ENCODE peak calls at places on chromosomes 4 and X, in nine cellular contexts. T, Y, A, N, W, G, X, E and J are unnamed samples.

GRCh38 chrX:143642426-143642825 is 6.5 kb upstream of the SLITRK4 start:
- DNase-seq in E (peak; percentile 50), G (no peak), N (no peak), W (no peak), Y (peak; percentile 22), X (no peak), A (no peak), T (no peak), J (no peak)

GRCh38 chr4:73257995-73258667 is 467 bp downstream of the ANKRD17 start:
- DNase-seq in E (no peak), G (peak; percentile 21), W (peak; percentile 5), T (peak; percentile 52), A (no peak), N (peak; percentile 27), Y (no peak), X (peak; percentile 29), J (no peak)

GRCh38 chr4:184143770-184144564 is 73.7 kb downstream of the ENPP6 start:
- DNase-seq in W (no peak), T (no peak), X (no peak), A (no peak), Y (no peak), G (no peak), N (no peak), E (no peak), J (no peak)

GRCh38 chr4:5921578-5921977 is 28.7 kb upstream of the CRMP1 start:
- DNase-seq in G (no peak), W (no peak), N (no peak), X (no peak), E (no peak), Y (no peak), A (no peak), T (no peak), J (no peak)

GRCh38 chr4:112327950-112328349 is 30.8 kb downstream of the ALPK1 start:
- DNase-seq in N (peak; percentile 78), G (peak; percentile 12), X (peak; percentile 79), T (peak; percentile 35), A (no peak), W (peak; percentile 18), Y (peak; percentile 46), E (peak; percentile 68), J (no peak)

GRCh38 chr4:79198886-79199591 is 126.8 kb downstream of the NAA11 start:
- DNase-seq in T (peak; percentile 14), Y (no peak), G (no peak), W (no peak), E (peak; percentile 30), A (no peak), N (no peak), X (no peak), J (no peak)

GRCh38 chr4:150139297-150139696 is 61.1 kb downstream of the DCLK2 start:
- DNase-seq in Y (no peak), X (no peak), A (no peak), G (no peak), T (peak; percentile 85), E (peak; percentile 24), N (no peak), W (no peak), J (no peak)

GRCh38 chrX:8820910-8821527 is 19.8 kb upstream of the FAM9A start:
- DNase-seq in T (peak; percentile 11), X (no peak), A (no peak), W (no peak), G (no peak), E (peak; percentile 7), Y (no peak), N (no peak), J (no peak)

GRCh38 chr4:56477192-56477706 is 9.8 kb downstream of the SRP72 start:
- DNase-seq in N (no peak), E (no peak), G (no peak), W (no peak), T (no peak), Y (no peak), A (no peak), X (no peak), J (no peak)

GRCh38 chr4:39514888-39515401 is 12.3 kb downstream of the UGDH start:
- DNase-seq in A (no peak), W (no peak), Y (no peak), X (no peak), G (no peak), E (peak; percentile 73), T (peak; percentile 14), N (peak; percentile 71), J (peak; percentile 72)

GRCh38 chrX:48937065-48937907 is 18.5 kb upstream of the PIM2 start:
- DNase-seq in Y (peak; percentile 95), W (no peak), G (peak; percentile 88), E (no peak), A (no peak), T (peak; percentile 51), N (peak; percentile 18), X (no peak), J (peak; percentile 86)

GRCh38 chr4:38233727-38234478 is 273.7 kb downstream of the PTTG2 start:
- DNase-seq in Y (peak; percentile 81), T (no peak), W (no peak), X (no peak), N (no peak), A (no peak), G (no peak), E (no peak), J (no peak)